ENCODE peak calls at places on chromosome 2, in ten cellular contexts. S is pancreas, J is LoVo, A is mesothelial cell of epicardium, V is T-helper 9 cell, K is epithelial cell of esophagus, R is WTC11, D is right atrium auricular region, E is AG09319, L is EH. O is an unnamed sample.

GRCh38 chr2:175766880-175767279 is 235.2 kb downstream of the LNPK start:
- DNase-seq in L (peak), D (no peak), R (no peak), S (no peak), E (no peak), A (no peak), K (peak), J (no peak), V (no peak), O (no peak)

GRCh38 chr2:207289295-207290018 is 123.7 kb upstream of the KLF7 start:
- DNase-seq in R (no peak), L (no peak), J (no peak), K (peak), D (no peak), V (no peak), S (peak), A (no peak), E (no peak), O (no peak)

GRCh38 chr2:45706028-45706427 is 54.6 kb downstream of the PRKCE start:
- DNase-seq in D (no peak), A (no peak), L (peak), E (no peak), K (no peak), R (no peak), V (no peak), J (no peak), S (no peak), O (no peak)

GRCh38 chr2:231360401-231360800 is 35.1 kb upstream of the B3GNT7 start:
- DNase-seq in V (no peak), D (no peak), R (peak), J (no peak), A (no peak), K (no peak), E (no peak), S (no peak), L (no peak), O (no peak)

GRCh38 chr2:168697668-168698121 is 104.7 kb upstream of the NOSTRIN start:
- DNase-seq in D (no peak), E (no peak), V (no peak), A (no peak), L (peak), J (peak), R (no peak), S (no peak), K (peak), O (no peak)

GRCh38 chr2:211347328-211347727 is 790.9 kb downstream of the CPS1 start:
- DNase-seq in J (no peak), A (no peak), S (no peak), D (no peak), K (no peak), E (no peak), R (peak), V (no peak), L (no peak), O (no peak)

GRCh38 chr2:64850641-64851040 is 138.6 kb upstream of the SLC1A4 start:
- DNase-seq in J (no peak), R (no peak), V (no peak), S (no peak), A (no peak), L (no peak), K (no peak), D (no peak), E (no peak), O (no peak)

GRCh38 chr2:188328419-188328818 is 36.7 kb downstream of the GULP1 start:
- DNase-seq in R (no peak), L (no peak), E (no peak), A (no peak), K (no peak), J (no peak), S (no peak), D (no peak), V (no peak), O (no peak)

GRCh38 chr2:55213822-55214221 is 18.3 kb downstream of the CLHC1 start:
- DNase-seq in A (no peak), L (no peak), V (no peak), R (no peak), S (no peak), K (no peak), D (no peak), J (no peak), E (no peak), O (no peak)

GRCh38 chr2:85681354-85681728 is 12.8 kb upstream of the GNLY start:
- DNase-seq in J (no peak), S (no peak), D (no peak), L (no peak), A (no peak), R (no peak), E (no peak), K (no peak), V (no peak), O (no peak)

O was measured in anterior cingulate cortex.